ENCODE peak calls at places on chromosomes 7 and 10, in six cellular contexts. M, E, W, P, V and D are unnamed samples. For H3K9me3, the result is how much of the 10 kb centered on the place peaks cover.

GRCh38 chr10:59872892-59873463 is 33.4 kb downstream of the CCDC6 start:
- DNase-seq in V (peak), P (no peak), W (peak), M (peak), E (peak), D (no peak)

GRCh38 chr10:93991596-93992284 is 2.0 kb upstream of the PLCE1 start:
- DNase-seq in P (peak), E (no peak), M (peak), V (peak), W (peak), D (no peak)

GRCh38 chr7:131100357-131101054 is 227.2 kb upstream of the MKLN1 start:
- DNase-seq in W (no peak), M (no peak), E (no peak), V (no peak), P (no peak), D (no peak)

GRCh38 chr10:93039721-93040120 is 20.9 kb upstream of the CYP26C1 start:
- DNase-seq in V (peak), E (no peak), P (no peak), M (no peak), W (peak), D (no peak)

GRCh38 chr7:155647734-155648133 is 3.3 kb downstream of the RBM33 start:
- DNase-seq in P (no peak), M (no peak), E (no peak), W (no peak), V (no peak), D (no peak)

GRCh38 chr7:92840309-92840708 is 3.9 kb upstream of the CDK6 start:
- DNase-seq in W (no peak), V (no peak), M (no peak), P (no peak), E (no peak), D (no peak)

GRCh38 chr7:100130608-100131453 is 4.1 kb downstream of the MBLAC1 start:
- DNase-seq in W (peak), P (peak), V (no peak), M (peak), E (no peak), D (peak)

GRCh38 chr10:118571123-118571522 is 24.3 kb downstream of the PRLHR start:
- DNase-seq in P (no peak), E (no peak), W (no peak), V (no peak), M (no peak), D (no peak)

GRCh38 chr10:89032141-89032814 is 41.7 kb downstream of the FAS start:
- DNase-seq in W (no peak), E (no peak), P (no peak), M (no peak), V (peak), D (no peak)

GRCh38 chr10:77493239-77493806 is 144.3 kb downstream of the KCNMA1 start:
- DNase-seq in M (no peak), V (no peak), E (no peak), P (no peak), W (no peak), D (no peak)

GRCh38 chr7:23615331-23615730 is 18.1 kb downstream of the CCDC126 start:
- DNase-seq in V (no peak), W (no peak), P (no peak), M (no peak), E (no peak), D (no peak)

GRCh38 chr7:149529136-149529718 is 31.6 kb upstream of the ZNF746 start:
- DNase-seq in E (no peak), P (no peak), W (peak), V (no peak), M (no peak), D (no peak)

GRCh38 chr10:14562615-14563214 is 212.0 kb downstream of the FAM107B start:
- DNase-seq in V (no peak), P (no peak), W (no peak), E (no peak), M (no peak), D (no peak)

GRCh38 chr7:42197391-42197790 is 39.6 kb downstream of the GLI3 start:
- DNase-seq in E (no peak), M (no peak), P (no peak), W (no peak), V (no peak), D (no peak)

GRCh38 chr10:31140716-31141115 is 109.1 kb upstream of the ZNF438 start:
- DNase-seq in P (no peak), W (no peak), M (no peak), V (no peak), E (no peak), D (no peak)

GRCh38 chr10:127338391-127339108 is 142.2 kb upstream of the INSYN2A start:
- DNase-seq in P (no peak), V (no peak), E (no peak), W (peak), M (no peak), D (no peak)

GRCh38 chr7:111498608-111499007 is 63.7 kb downstream of the IMMP2L start:
- DNase-seq in V (peak), E (no peak), P (no peak), W (no peak), M (no peak), D (no peak)

GRCh38 chr10:29254123-29255046 is 34.5 kb upstream of the LYZL1 start:
- DNase-seq in E (no peak), W (peak), P (no peak), V (no peak), M (no peak), D (no peak)

GRCh38 chr10:95330966-95331453 is 40.2 kb upstream of the PDLIM1 start:
- DNase-seq in W (no peak), M (no peak), V (no peak), P (no peak), E (no peak), D (no peak)

GRCh38 chr10:126565456-126565855 is 105.0 kb downstream of the C10orf90 start:
- DNase-seq in E (no peak), M (no peak), W (no peak), P (no peak), V (no peak), D (no peak)

DNA sequence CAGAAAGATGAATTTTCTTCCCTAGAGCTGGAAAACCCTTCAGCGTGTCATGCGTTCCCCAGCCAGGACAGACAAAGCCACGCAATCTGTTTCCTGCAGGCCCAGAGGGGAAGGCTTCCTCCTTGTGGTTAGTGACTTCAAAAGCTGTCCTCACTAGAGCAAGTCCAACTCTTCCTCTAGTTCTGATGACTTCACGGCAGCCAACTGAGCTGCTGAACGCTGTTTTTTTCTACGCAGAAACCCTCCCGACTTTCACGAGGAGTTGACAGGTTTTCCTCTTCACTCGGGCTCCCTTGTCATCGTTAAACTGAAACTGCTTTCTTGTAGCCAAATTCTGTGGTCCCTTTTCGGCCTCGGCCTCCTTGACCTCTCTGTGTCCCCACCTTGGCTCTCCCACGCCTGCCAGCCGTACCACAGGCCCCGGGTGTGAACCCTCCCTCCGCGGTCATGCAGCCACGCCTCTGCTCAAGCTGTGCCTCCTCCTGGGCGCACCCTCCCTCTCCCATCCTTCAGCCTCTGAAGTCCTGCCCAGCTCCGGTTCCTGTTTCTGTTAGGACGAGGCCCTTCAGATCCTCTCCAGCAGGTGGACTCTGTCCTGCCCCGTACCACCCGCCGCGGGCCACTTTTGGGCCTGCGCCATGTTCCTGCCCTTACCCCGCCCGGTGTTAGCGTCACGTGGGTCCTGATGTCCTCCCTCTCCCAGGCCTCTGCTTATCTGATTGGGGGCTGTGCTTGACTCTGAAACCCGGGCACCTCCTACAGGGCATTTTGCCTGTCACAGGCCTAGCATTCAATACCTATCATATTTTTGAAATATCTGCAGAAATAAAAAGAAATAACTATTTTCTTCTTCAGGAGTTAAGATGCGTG is 39.3 kb downstream of the CUX1 start:
- DNase-seq in P (peak), E (peak), W (no peak), M (peak), V (peak), D (peak)
- TF ChIP-seq CTCF in P (no peak), E (peak), W (peak), M (peak), V (peak), D (peak)

GRCh38 chr10:110500515-110500905 is 2.8 kb downstream of the DUSP5 start:
- DNase-seq in P (no peak), V (peak), M (no peak), W (peak), E (no peak), D (no peak)
- H3K27ac ChIP-seq in P (peak), V (peak), M (peak), W (peak), E (peak), D (no peak)

GRCh38 chr7:63023182-63023787 is 975.4 kb upstream of the ZNF722 start:
- DNase-seq in V (no peak), P (no peak), E (no peak), W (no peak), M (no peak), D (no peak)
- H3K9me3 ChIP-seq in V (under half), P (half or more), E (under half), W (under half), M (under half), D (under half)

GRCh38 chr7:38748056-38748610 is 117.0 kb upstream of the AMPH start:
- DNase-seq in E (no peak), M (no peak), P (no peak), W (peak), V (no peak), D (no peak)
- TF ChIP-seq CTCF in E (no peak), M (no peak), P (no peak), W (peak), V (peak), D (no peak)

DNA sequence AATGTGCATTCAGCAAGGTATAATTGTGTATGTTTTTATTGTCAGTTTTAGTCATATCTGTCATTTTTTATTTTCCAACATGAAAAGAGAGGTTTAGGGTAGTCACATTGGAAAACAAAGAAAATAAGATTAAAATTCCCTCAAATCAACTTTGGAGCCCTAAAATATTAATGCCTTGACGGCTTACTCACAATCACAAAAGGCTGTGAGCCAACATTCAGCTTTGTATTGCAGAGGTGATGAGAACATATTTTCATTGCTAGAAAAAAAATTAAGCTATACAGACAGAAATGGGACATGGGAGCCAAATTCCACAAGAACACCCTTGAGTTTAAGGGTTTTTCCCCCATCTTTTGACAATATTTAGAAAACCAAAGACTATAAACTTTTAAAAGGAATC is 30.2 kb downstream of the CALD1 start:
- DNase-seq in M (no peak), E (no peak), W (no peak), V (no peak), P (no peak), D (no peak)
- H3K27ac ChIP-seq in M (no peak), E (no peak), W (no peak), V (no peak), P (no peak), D (no peak)